ENCODE peak calls at places on chromosomes 4 and X, in nine cellular contexts. C is mucosa of descending colon, S is bronchial epithelial cell, T is IMR-90, F is AG09319, A is type B pancreatic cell, X is fibroblast of pulmonary artery, B is foreskin fibroblast, W is pancreas. J is an unnamed sample.
A peak's percentile ranks its signal among the peaks of the same experiment; 100 is the strongest.

GRCh38 chr4:99405433-99406115 is 29.6 kb downstream of the ADH7 start:
- DNase-seq in C (no peak), S (peak; percentile 72), T (peak; percentile 82), F (peak; percentile 78), A (no peak), X (peak; percentile 90), B (peak; percentile 71), W (peak; percentile 67), J (peak; percentile 84)

GRCh38 chrX:1427756-1428155 is 25.0 kb downstream of the ASMTL start:
- DNase-seq in C (peak; percentile 14), S (no peak), T (no peak), F (no peak), A (no peak), X (no peak), B (no peak), W (no peak), J (no peak)

GRCh38 chrX:74231625-74232024 is 72.4 kb upstream of the ZCCHC13 start:
- DNase-seq in C (no peak), S (peak; percentile 39), T (no peak), F (no peak), A (no peak), X (no peak), B (no peak), W (no peak), J (no peak)

GRCh38 chr4:128721896-128722295 is 87.6 kb upstream of the JADE1 start:
- DNase-seq in C (no peak), S (no peak), T (no peak), F (no peak), A (no peak), X (no peak), B (no peak), W (no peak), J (no peak)

GRCh38 chr4:1040344-1041146 is 29.1 kb downstream of the FGFRL1 start:
- DNase-seq in C (no peak), S (no peak), T (no peak), F (no peak), A (no peak), X (no peak), B (no peak), W (no peak), J (no peak)

GRCh38 chr4:517061-517805 is 18.2 kb downstream of the PIGG start:
- DNase-seq in C (no peak), S (no peak), T (no peak), F (no peak), A (no peak), X (no peak), B (no peak), W (no peak), J (no peak)

GRCh38 chr4:119666653-119667091 is 38.1 kb upstream of the PDE5A start:
- DNase-seq in C (no peak), S (no peak), T (peak; percentile 66), F (no peak), A (no peak), X (no peak), B (no peak), W (no peak), J (no peak)

GRCh38 chrX:122866527-122866926 is 317.6 kb upstream of the GRIA3 start:
- DNase-seq in C (no peak), S (peak; percentile 89), T (peak; percentile 17), F (peak; percentile 41), A (no peak), X (peak; percentile 79), B (peak; percentile 72), W (no peak), J (peak; percentile 66)

GRCh38 chr4:182973421-182974340 is 56.5 kb upstream of the DCTD start:
- DNase-seq in C (no peak), S (peak; percentile 37), T (peak; percentile 25), F (no peak), A (no peak), X (peak; percentile 40), B (no peak), W (no peak), J (no peak)

GRCh38 chr4:29128810-29129209 is 1591.4 kb upstream of the PCDH7 start:
- DNase-seq in C (no peak), S (no peak), T (no peak), F (no peak), A (no peak), X (no peak), B (no peak), W (no peak), J (no peak)

GRCh38 chr4:29131304-29131703 is 1588.9 kb upstream of the PCDH7 start:
- DNase-seq in C (no peak), S (no peak), T (peak; percentile 4), F (no peak), A (no peak), X (no peak), B (no peak), W (no peak), J (peak; percentile 1)
- TF ChIP-seq CTCF in C (no peak), S (no peak), T (no peak), F (no peak), A (peak; percentile 15), X (no peak), B (no peak), W (no peak), J (no peak)

GRCh38 chr4:186132577-186133277 is 28.2 kb downstream of the FAM149A start:
- DNase-seq in C (no peak), S (peak; percentile 59), T (peak; percentile 22), F (no peak), A (no peak), X (peak; percentile 55), B (no peak), W (no peak), J (peak; percentile 52)
- TF ChIP-seq CTCF in C (no peak), S (peak; percentile 23), T (peak; percentile 7), F (no peak), A (peak; percentile 58), X (peak; percentile 36), B (no peak), W (no peak), J (no peak)

DNA sequence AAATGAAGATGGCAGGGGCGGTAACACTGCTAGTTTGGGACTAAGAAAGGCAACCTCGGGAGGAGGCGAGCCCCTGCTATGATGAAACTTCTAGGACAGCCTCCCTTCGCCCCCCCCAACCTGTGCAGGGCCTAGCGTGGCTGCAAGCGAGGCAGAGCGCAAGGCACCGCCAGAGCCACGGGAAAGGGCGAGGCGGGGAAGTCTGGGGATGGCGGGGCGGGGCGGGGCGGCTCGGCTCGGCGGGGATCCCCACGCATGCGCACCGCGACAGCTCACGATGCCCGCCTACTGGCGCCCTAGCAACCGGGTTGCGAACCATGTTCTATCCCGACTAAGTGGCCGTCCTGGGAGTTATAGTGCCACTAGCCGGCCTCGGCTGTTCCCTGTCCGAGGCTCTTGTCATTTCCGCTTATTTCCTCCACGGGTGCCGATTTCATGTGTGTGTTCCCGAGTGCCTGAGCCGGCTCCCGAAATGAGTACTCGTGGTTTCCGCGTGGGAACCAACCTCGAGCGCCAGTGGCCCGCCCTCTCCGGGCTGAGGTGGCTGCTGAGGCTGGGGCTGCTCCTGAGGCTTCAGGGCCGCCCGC is 28.7 kb upstream of the RBMX start:
- DNase-seq in C (peak; percentile 82), S (peak; percentile 49), T (peak; percentile 45), F (peak; percentile 65), A (peak; percentile 80), X (peak; percentile 79), B (peak; percentile 55), W (peak; percentile 64), J (peak; percentile 82)
- TF ChIP-seq CTCF in C (no peak), S (no peak), T (no peak), F (no peak), A (no peak), X (no peak), B (no peak), W (no peak), J (no peak)

GRCh38 chr4:184313058-184313709 is 95.5 kb upstream of the ENPP6 start:
- DNase-seq in C (no peak), S (no peak), T (no peak), F (no peak), A (no peak), X (no peak), B (no peak), W (no peak), J (no peak)

GRCh38 chr4:184310881-184311709 is 93.4 kb upstream of the ENPP6 start:
- DNase-seq in C (peak; percentile 71), S (no peak), T (no peak), F (no peak), A (no peak), X (no peak), B (no peak), W (peak; percentile 76), J (no peak)

GRCh38 chr4:184312126-184312525 is 94.5 kb upstream of the ENPP6 start:
- DNase-seq in C (no peak), S (no peak), T (no peak), F (no peak), A (no peak), X (no peak), B (no peak), W (no peak), J (no peak)

GRCh38 chr4:184309241-184310170 is 91.8 kb upstream of the ENPP6 start:
- DNase-seq in C (no peak), S (no peak), T (no peak), F (no peak), A (no peak), X (no peak), B (no peak), W (no peak), J (no peak)

GRCh38 chr4:184310171-184310567 is 92.5 kb upstream of the ENPP6 start:
- DNase-seq in C (peak; percentile 70), S (no peak), T (no peak), F (no peak), A (no peak), X (no peak), B (no peak), W (no peak), J (peak; percentile 47)
- TF ChIP-seq CTCF in C (no peak), S (peak; percentile 18), T (no peak), F (no peak), A (no peak), X (no peak), B (no peak), W (no peak), J (no peak)

GRCh38 chr4:153649572-153649991 is 34.5 kb upstream of the TLR2 start:
- DNase-seq in C (no peak), S (peak; percentile 61), T (peak; percentile 42), F (no peak), A (no peak), X (peak; percentile 24), B (no peak), W (no peak), J (peak; percentile 43)
- TF ChIP-seq CTCF in C (no peak), S (peak; percentile 31), T (peak; percentile 49), F (peak; percentile 9), A (peak; percentile 65), X (peak; percentile 29), B (peak; percentile 22), W (no peak), J (peak; percentile 7)

GRCh38 chr4:102717448-102718092 is 43.2 kb downstream of the MANBA start:
- DNase-seq in C (no peak), S (peak; percentile 82), T (no peak), F (no peak), A (no peak), X (no peak), B (no peak), W (no peak), J (peak; percentile 60)

GRCh38 chr4:102713096-102713495 is 47.7 kb downstream of the MANBA start:
- DNase-seq in C (no peak), S (peak; percentile 62), T (peak; percentile 78), F (no peak), A (no peak), X (peak; percentile 35), B (no peak), W (no peak), J (no peak)

GRCh38 chr4:102710986-102711385 is 49.8 kb downstream of the MANBA start:
- DNase-seq in C (no peak), S (no peak), T (no peak), F (no peak), A (no peak), X (no peak), B (no peak), W (no peak), J (no peak)

GRCh38 chr4:102715057-102715456 is 45.7 kb downstream of the MANBA start:
- DNase-seq in C (no peak), S (no peak), T (no peak), F (no peak), A (no peak), X (no peak), B (no peak), W (no peak), J (no peak)
- TF ChIP-seq CTCF in C (no peak), S (peak; percentile 20), T (no peak), F (no peak), A (no peak), X (peak; percentile 3), B (no peak), W (no peak), J (peak; percentile 15)